ENCODE peak calls at places on chromosomes 16 and 17, in five cellular contexts. A is GM12878, O is K562, D is H1, U is HepG2. K is an unnamed sample.

GRCh38 chr16:30010817-30011504 is at the start of gene DOC2A:
- DNase-seq in A (no peak), D (peak; percentile 81), U (no peak), O (no peak), K (no peak)

GRCh38 chr16:72989203-72989991 is 58.5 kb downstream of the ZFHX3 start:
- DNase-seq in D (no peak), U (no peak), O (no peak), A (no peak), K (peak; percentile 40)

GRCh38 chr17:63910096-63910495 is 962 bp downstream of the CSHL1 start:
- DNase-seq in A (no peak), O (no peak), U (no peak), D (no peak), K (no peak)

GRCh38 chr17:2174471-2175293 is 119.8 kb downstream of the HIC1 start:
- DNase-seq in U (peak; percentile 94), A (no peak), O (no peak), D (no peak), K (no peak)

GRCh38 chr16:17416461-17417221 is 54.1 kb downstream of the XYLT1 start:
- DNase-seq in D (no peak), O (no peak), A (peak; percentile 89), U (no peak), K (no peak)

GRCh38 chr16:62156971-62157370 is 120.7 kb upstream of the CDH8 start:
- DNase-seq in D (no peak), U (no peak), A (no peak), O (no peak), K (no peak)

GRCh38 chr17:14303343-14304221 is 2.7 kb downstream of the HS3ST3B1 start:
- DNase-seq in O (peak; percentile 10), U (no peak), D (peak; percentile 64), A (no peak), K (no peak)

GRCh38 chr16:85750827-85751641 is at the start of gene C16orf74:
- DNase-seq in O (peak; percentile 75), A (no peak), D (no peak), U (no peak), K (no peak)

GRCh38 chr17:50934672-50935200 is 68.6 kb upstream of the TOB1 start:
- DNase-seq in O (peak; percentile 73), U (no peak), D (no peak), A (no peak), K (no peak)

GRCh38 chr16:3187798-3188674 is at the start of gene OR1F1:
- DNase-seq in A (no peak), D (peak; percentile 83), O (peak; percentile 49), U (peak; percentile 71), K (peak; percentile 81)

GRCh38 chr17:57916925-57917858 is 38.0 kb downstream of the CUEDC1 start:
- DNase-seq in D (no peak), O (no peak), U (peak; percentile 53), A (no peak), K (peak; percentile 48)

GRCh38 chr17:38544839-38545209 is 60.9 kb downstream of the SRCIN1 start:
- DNase-seq in D (no peak), A (no peak), O (no peak), U (no peak), K (no peak)

GRCh38 chr16:11405331-11406176 is 60.3 kb downstream of the RMI2 start:
- DNase-seq in A (no peak), D (peak; percentile 93), U (peak; percentile 67), O (peak; percentile 63), K (peak; percentile 34)

GRCh38 chr17:2056221-2057129 is 1.6 kb downstream of the HIC1 start:
- DNase-seq in A (no peak), D (peak; percentile 68), U (no peak), O (no peak), K (no peak)

GRCh38 chr17:66842505-66842904 is 7.6 kb downstream of the CACNG5 start:
- DNase-seq in O (no peak), U (no peak), A (no peak), D (no peak), K (no peak)

GRCh38 chr16:68128577-68129305 is 43.6 kb downstream of the NFATC3 start:
- DNase-seq in D (no peak), O (no peak), A (no peak), U (peak; percentile 35), K (no peak)

GRCh38 chr17:42880776-42881175 is 19.8 kb upstream of the G6PC1 start:
- DNase-seq in D (no peak), A (no peak), O (no peak), U (no peak), K (no peak)

GRCh38 chr17:57186231-57187019 is 69.9 kb upstream of the MSI2 start:
- DNase-seq in A (no peak), D (no peak), U (no peak), O (no peak), K (no peak)

GRCh38 chr16:81531415-81531814 is 86.8 kb downstream of the CMIP start:
- DNase-seq in U (no peak), D (no peak), A (no peak), O (no peak), K (no peak)

GRCh38 chr16:2787406-2787805 is at the start of gene PRSS33:
- DNase-seq in U (no peak), A (no peak), D (no peak), O (no peak), K (no peak)

GRCh38 chr17:77160877-77161530 is 20.2 kb downstream of the SEC14L1 start:
- DNase-seq in D (no peak), U (peak; percentile 49), O (no peak), A (no peak), K (no peak)

GRCh38 chr16:28531777-28532744 is 6.7 kb downstream of the NUPR1 start:
- DNase-seq in A (no peak), D (peak; percentile 69), O (peak; percentile 53), U (peak; percentile 84), K (peak; percentile 56)

GRCh38 chr16:82045471-82046178 is 10.6 kb downstream of the HSD17B2 start:
- DNase-seq in A (no peak), O (no peak), D (no peak), U (no peak), K (no peak)

GRCh38 chr17:1260762-1261161 is 9.5 kb upstream of the BHLHA9 start:
- DNase-seq in A (no peak), D (no peak), O (no peak), U (no peak), K (no peak)

GRCh38 chr17:78884876-78885667 is 17.9 kb downstream of the CEP295NL start:
- DNase-seq in O (no peak), D (no peak), A (no peak), U (no peak), K (no peak)

GRCh38 chr17:78882546-78883089 is 20.4 kb downstream of the CEP295NL start:
- DNase-seq in U (no peak), O (no peak), A (no peak), D (no peak), K (no peak)

GRCh38 chr17:78884148-78884870 is 18.7 kb downstream of the CEP295NL start:
- DNase-seq in O (no peak), U (no peak), D (peak; percentile 62), A (no peak), K (no peak)

GRCh38 chr17:78883090-78883532 is 19.9 kb downstream of the CEP295NL start:
- DNase-seq in U (peak; percentile 92), A (no peak), D (no peak), O (peak; percentile 85), K (peak; percentile 71)

GRCh38 chr17:78883533-78884131 is 19.4 kb downstream of the CEP295NL start:
- DNase-seq in D (peak; percentile 68), A (no peak), O (no peak), U (peak; percentile 89), K (peak; percentile 72)
- TF ChIP-seq SRF in D (no peak), A (no peak), O (no peak), U (no peak), K (no peak)

DNA sequence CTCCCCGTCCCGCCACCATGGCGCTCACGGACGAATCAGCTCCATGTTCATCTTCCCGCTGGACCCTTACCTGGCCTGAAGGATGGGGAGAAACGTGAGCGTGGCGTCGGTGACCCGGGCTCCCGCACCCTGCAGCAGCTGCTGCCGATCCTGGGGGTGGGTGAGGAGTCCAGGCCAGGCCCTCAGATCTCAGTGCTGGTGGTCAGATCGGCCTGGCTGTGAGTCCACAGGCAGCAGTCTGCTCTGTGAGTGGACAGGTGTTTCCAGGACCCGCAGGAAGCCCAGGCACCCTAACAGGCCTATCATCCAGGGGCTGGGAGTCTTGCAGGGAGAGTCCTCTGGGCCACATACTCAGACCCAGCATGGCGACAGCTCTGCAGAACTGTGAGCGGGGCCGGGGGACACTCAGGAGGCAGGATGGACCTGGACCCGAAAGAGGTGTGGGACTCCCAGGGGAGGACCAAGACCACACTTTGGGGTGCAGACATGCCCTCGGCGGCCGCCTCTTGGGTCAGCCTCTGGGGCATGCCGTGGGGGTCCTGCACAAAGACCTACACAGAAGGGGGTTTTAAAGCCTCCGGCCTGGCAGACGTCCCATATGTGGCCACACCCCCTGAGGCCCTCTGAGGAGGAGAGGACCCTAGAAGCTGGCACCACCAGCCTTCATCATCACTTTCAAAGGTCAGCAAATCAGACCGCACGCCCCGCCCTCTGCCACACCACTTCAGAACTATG is 27.2 kb upstream of the ZNF469 start:
- DNase-seq in D (no peak), A (no peak), U (no peak), O (no peak), K (no peak)
- TF ChIP-seq SRF in D (no peak), A (no peak), U (no peak), O (no peak), K (no peak)

GRCh38 chr16:56211471-56211944 is 20.2 kb downstream of the GNAO1 start:
- DNase-seq in U (no peak), O (no peak), D (no peak), A (no peak), K (no peak)
- TF ChIP-seq SRF in U (no peak), O (no peak), D (no peak), A (no peak), K (no peak)

GRCh38 chr17:35748323-35748960 is 4.6 kb downstream of the GAS2L2 start:
- DNase-seq in U (no peak), A (no peak), D (no peak), O (no peak), K (no peak)
- TF ChIP-seq SRF in U (no peak), A (no peak), D (no peak), O (no peak), K (no peak)

GRCh38 chr16:96935-97381 is 18.9 kb downstream of the MPG start:
- DNase-seq in D (peak; percentile 97), O (peak; percentile 96), U (peak; percentile 81), A (peak; percentile 55), K (peak; percentile 41)

GRCh38 chr16:102060-102855 is 24.2 kb downstream of the MPG start:
- DNase-seq in D (no peak), U (no peak), O (no peak), A (no peak), K (no peak)

GRCh38 chr16:100989-101388 is 23.0 kb downstream of the MPG start:
- DNase-seq in A (no peak), O (no peak), D (no peak), U (no peak), K (no peak)

GRCh38 chr16:101586-101985 is 23.6 kb downstream of the MPG start:
- DNase-seq in A (no peak), D (no peak), U (no peak), O (no peak), K (no peak)

GRCh38 chr16:97822-98221 is 19.8 kb downstream of the MPG start:
- DNase-seq in O (no peak), U (no peak), A (no peak), D (no peak), K (no peak)
- TF ChIP-seq SRF in O (no peak), U (no peak), A (no peak), D (no peak), K (no peak)